ENCODE peak calls at places on chromosomes 4 and X, in six cellular contexts. F is ELR; R is activated CD8-positive, alpha-beta memory T cell treated with anti-CD3 and anti-CD28 coated beads, Interleukin-2, amount 50 U/mL, for 4 hours; L is iris pigment epithelial cell; P is activated CD4-positive, alpha-beta T cell treated with anti-CD3 and anti-CD28 coated beads, Interleukin-2, amount 50 U/mL, for 1 hour; G is stimulated activated CD4-positive, alpha-beta T cell treated with anti-CD3 and anti-CD28 coated beads, Interleukin-1b, Interleukin-23, amount 100 ng/mL, for 48 hours. D is an unnamed sample.

GRCh38 chr4:54217642-54218486 is 11.2 kb upstream of the PDGFRA start:
- DNase-seq in L (peak; percentile 76), R (peak; percentile 53), G (peak; percentile 39), F (peak; percentile 84), P (peak; percentile 47), D (peak; percentile 70)

GRCh38 chr4:140423106-140423505 is 4.3 kb downstream of the CLGN start:
- DNase-seq in R (no peak), L (peak; percentile 14), G (no peak), F (peak; percentile 17), P (no peak), D (no peak)

GRCh38 chr4:93780080-93780479 is 48.5 kb upstream of the ATOH1 start:
- DNase-seq in L (no peak), R (no peak), F (no peak), G (no peak), P (no peak), D (no peak)

GRCh38 chr4:4607336-4608213 is 65.7 kb upstream of the STX18 start:
- DNase-seq in G (no peak), F (no peak), R (no peak), L (no peak), P (no peak), D (no peak)

GRCh38 chrX:41984628-41985027 is 61.3 kb upstream of the CASK start:
- DNase-seq in G (no peak), R (no peak), P (no peak), F (peak; percentile 5), L (no peak), D (no peak)

GRCh38 chr4:184252136-184253071 is 34.7 kb upstream of the ENPP6 start:
- DNase-seq in R (no peak), L (no peak), G (no peak), P (no peak), F (no peak), D (no peak)

GRCh38 chr4:2799444-2799911 is 6.6 kb downstream of the SH3BP2 start:
- DNase-seq in G (no peak), L (no peak), P (no peak), F (no peak), R (peak; percentile 15), D (no peak)

GRCh38 chrX:20144491-20144890 is 2.9 kb upstream of the EIF1AX start:
- DNase-seq in P (no peak), L (peak; percentile 76), R (no peak), G (peak; percentile 16), F (peak; percentile 88), D (no peak)

GRCh38 chr4:41882622-41883347 is 52.4 kb upstream of the TMEM33 start:
- DNase-seq in R (peak; percentile 52), F (peak; percentile 48), L (peak; percentile 34), G (peak; percentile 44), P (peak; percentile 51), D (peak; percentile 48)

GRCh38 chr4:39407584-39407885 is 805 bp downstream of the KLB start:
- DNase-seq in F (no peak), R (no peak), L (no peak), P (no peak), G (no peak), D (no peak)

GRCh38 chr4:41236046-41236445 is 20.7 kb upstream of the UCHL1 start:
- DNase-seq in G (no peak), L (peak; percentile 46), F (no peak), R (no peak), P (no peak), D (no peak)

GRCh38 chr4:61214680-61215079 is 14.6 kb downstream of the ADGRL3 start:
- DNase-seq in L (no peak), G (no peak), P (no peak), F (no peak), R (no peak), D (no peak)

GRCh38 chr4:150173420-150173819 is 95.2 kb downstream of the DCLK2 start:
- DNase-seq in R (no peak), L (no peak), F (no peak), G (no peak), P (no peak), D (no peak)

GRCh38 chrX:56798866-56799864 is 70.1 kb downstream of the NBDY start:
- DNase-seq in G (no peak), R (no peak), L (no peak), F (no peak), P (no peak), D (no peak)

GRCh38 chr4:55214172-55214571 is 88.8 kb upstream of the KDR start:
- DNase-seq in F (peak; percentile 47), P (no peak), G (no peak), R (no peak), L (peak; percentile 11), D (no peak)

GRCh38 chr4:75841641-75842520 is 60.4 kb downstream of the PPEF2 start:
- DNase-seq in F (no peak), G (no peak), L (peak; percentile 20), P (no peak), R (no peak), D (no peak)

GRCh38 chrX:46327229-46328081 is 217.8 kb downstream of the ZNF674 start:
- DNase-seq in L (peak; percentile 20), F (peak; percentile 73), G (no peak), P (no peak), R (no peak), D (no peak)

GRCh38 chr4:105092768-105093167 is 53.9 kb upstream of the TET2 start:
- DNase-seq in R (no peak), F (peak; percentile 28), L (peak; percentile 64), G (no peak), P (no peak), D (no peak)

GRCh38 chrX:12891915-12892506 is 14.4 kb upstream of the TLR8 start:
- DNase-seq in F (no peak), L (no peak), R (no peak), P (no peak), G (no peak), D (no peak)

GRCh38 chr4:73446336-73446938 is 10.4 kb downstream of the AFP start:
- DNase-seq in P (no peak), L (peak; percentile 66), F (peak; percentile 83), R (no peak), G (no peak), D (no peak)

GRCh38 chrX:76555816-76556215 is 128.3 kb downstream of the MAGEE1 start:
- DNase-seq in G (peak; percentile 1), F (peak; percentile 30), L (peak; percentile 47), R (no peak), P (no peak), D (no peak)

GRCh38 chrX:119541188-119541587 is 24.0 kb downstream of the STEEP1 start:
- DNase-seq in P (no peak), R (no peak), F (peak; percentile 87), L (peak; percentile 69), G (no peak), D (no peak)

GRCh38 chr4:13933163-13933562 is 305.6 kb upstream of the BOD1L1 start:
- DNase-seq in R (no peak), G (no peak), F (peak; percentile 12), P (no peak), L (peak; percentile 67), D (no peak)

GRCh38 chr4:24885342-24885741 is 27.5 kb downstream of the CCDC149 start:
- DNase-seq in R (no peak), P (no peak), F (no peak), G (no peak), L (no peak), D (no peak)

GRCh38 chr4:189113389-189113888 is 827.2 kb upstream of the FRG1 start:
- DNase-seq in F (no peak), P (no peak), L (no peak), G (no peak), R (no peak), D (no peak)

GRCh38 chrX:109826954-109827708 is 94.1 kb upstream of the ACSL4 start:
- DNase-seq in R (no peak), G (no peak), L (peak; percentile 72), P (no peak), F (peak; percentile 84), D (no peak)

GRCh38 chr4:184382189-184382846 is 92.0 kb downstream of the IRF2 start:
- DNase-seq in R (no peak), L (no peak), P (no peak), F (no peak), G (no peak), D (no peak)

GRCh38 chrX:48785156-48785524 is 1.2 kb upstream of the GATA1 start:
- DNase-seq in R (no peak), F (no peak), G (no peak), P (no peak), L (no peak), D (no peak)

GRCh38 chrX:121308276-121308805 is 260.9 kb downstream of the GLUD2 start:
- DNase-seq in P (no peak), G (peak; percentile 77), F (peak; percentile 3), R (no peak), L (peak; percentile 79), D (no peak)

GRCh38 chrX:118520206-118520857 is 24.7 kb downstream of the DOCK11 start:
- DNase-seq in F (peak; percentile 84), G (no peak), P (no peak), R (no peak), L (peak; percentile 60), D (no peak)

GRCh38 chrX:29434939-29435338 is 780.4 kb upstream of the MAGEB2 start:
- DNase-seq in R (no peak), P (no peak), L (no peak), F (no peak), G (no peak), D (no peak)

GRCh38 chr4:16418814-16419213 is 192.5 kb upstream of the TAPT1 start:
- DNase-seq in G (no peak), P (no peak), F (peak; percentile 43), L (peak; percentile 74), R (no peak), D (no peak)

GRCh38 chr4:138438608-138439007 is 196.5 kb upstream of the SLC7A11 start:
- DNase-seq in P (no peak), L (peak; percentile 41), G (no peak), R (no peak), F (no peak), D (no peak)

GRCh38 chr4:6464842-6465588 is 7.4 kb downstream of the PPP2R2C start:
- DNase-seq in R (no peak), P (no peak), G (no peak), L (no peak), F (peak; percentile 56), D (no peak)